ENCODE peak calls at places on chromosome 9, in seven cellular contexts. P, J, L, O, V, Q and M are unnamed samples.

GRCh38 chr9:18896531-18897179 is 136.4 kb downstream of the SAXO1 start:
- DNase-seq in V (no peak), J (no peak), Q (no peak), L (no peak), O (peak), P (no peak), M (no peak)

GRCh38 chr9:128702949-128703615 is 779 bp downstream of the PKN3 start:
- DNase-seq in J (peak), P (no peak), V (no peak), L (no peak), Q (no peak), O (no peak), M (no peak)

GRCh38 chr9:129801504-129801903 is 1.5 kb upstream of the TOR1B start:
- DNase-seq in V (no peak), Q (no peak), O (no peak), L (no peak), J (no peak), P (no peak), M (no peak)

GRCh38 chr9:109281518-109281917 is 39.3 kb downstream of the EPB41L4B start:
- DNase-seq in P (no peak), Q (no peak), O (no peak), J (no peak), L (no peak), V (no peak), M (no peak)

GRCh38 chr9:87137718-87138117 is 190.4 kb upstream of the GAS1 start:
- DNase-seq in L (no peak), Q (no peak), O (no peak), V (no peak), J (no peak), P (no peak), M (no peak)

GRCh38 chr9:71349218-71349617 is 227.8 kb upstream of the TRPM3 start:
- DNase-seq in P (peak), L (no peak), J (no peak), O (no peak), Q (peak), V (no peak), M (no peak)

GRCh38 chr9:122218885-122219855 is 9.6 kb downstream of the LHX6 start:
- DNase-seq in O (no peak), P (no peak), J (no peak), L (no peak), Q (peak), V (no peak), M (no peak)

GRCh38 chr9:111074395-111074794 is 36.1 kb upstream of the LPAR1 start:
- DNase-seq in O (no peak), L (no peak), V (no peak), Q (peak), J (no peak), P (no peak), M (no peak)

GRCh38 chr9:86485359-86485758 is 131.1 kb upstream of the TUT7 start:
- DNase-seq in Q (no peak), P (no peak), J (no peak), O (no peak), V (no peak), L (no peak), M (no peak)

GRCh38 chr9:37382982-37383357 is 39.5 kb upstream of the GRHPR start:
- DNase-seq in L (no peak), O (no peak), J (no peak), Q (no peak), V (no peak), P (no peak), M (no peak)

GRCh38 chr9:125663127-125663526 is 43.9 kb downstream of the MAPKAP1 start:
- DNase-seq in Q (peak), V (no peak), L (no peak), P (no peak), J (no peak), O (peak), M (no peak)

GRCh38 chr9:116157436-116158138 is 4.0 kb downstream of the PAPPA start:
- DNase-seq in O (no peak), L (no peak), V (peak), J (no peak), P (no peak), Q (peak), M (no peak)

GRCh38 chr9:4077499-4078102 is 222.3 kb downstream of the GLIS3 start:
- DNase-seq in P (no peak), L (peak), V (peak), J (peak), O (peak), Q (peak), M (peak)

GRCh38 chr9:127817881-127818434 is 15.3 kb downstream of the FPGS start:
- DNase-seq in V (peak), J (no peak), L (peak), P (no peak), O (no peak), Q (no peak), M (no peak)

GRCh38 chr9:106583751-106584150 is 279.2 kb upstream of the ZNF462 start:
- DNase-seq in J (no peak), V (no peak), O (peak), P (no peak), Q (no peak), L (no peak), M (no peak)

GRCh38 chr9:77488439-77489126 is 159.5 kb downstream of the GNA14 start:
- DNase-seq in P (no peak), L (no peak), V (no peak), Q (peak), J (no peak), O (no peak), M (no peak)
- TF ChIP-seq CTCF in P (peak), L (no peak), V (no peak), Q (peak), J (peak), O (peak), M (peak)

GRCh38 chr9:114532561-114533237 is 27.4 kb upstream of the WHRN start:
- DNase-seq in V (no peak), J (no peak), Q (no peak), O (no peak), P (no peak), L (no peak), M (no peak)

GRCh38 chr9:114539718-114540410 is 34.6 kb upstream of the WHRN start:
- DNase-seq in P (no peak), L (no peak), J (no peak), Q (no peak), O (no peak), V (no peak), M (no peak)

DNA sequence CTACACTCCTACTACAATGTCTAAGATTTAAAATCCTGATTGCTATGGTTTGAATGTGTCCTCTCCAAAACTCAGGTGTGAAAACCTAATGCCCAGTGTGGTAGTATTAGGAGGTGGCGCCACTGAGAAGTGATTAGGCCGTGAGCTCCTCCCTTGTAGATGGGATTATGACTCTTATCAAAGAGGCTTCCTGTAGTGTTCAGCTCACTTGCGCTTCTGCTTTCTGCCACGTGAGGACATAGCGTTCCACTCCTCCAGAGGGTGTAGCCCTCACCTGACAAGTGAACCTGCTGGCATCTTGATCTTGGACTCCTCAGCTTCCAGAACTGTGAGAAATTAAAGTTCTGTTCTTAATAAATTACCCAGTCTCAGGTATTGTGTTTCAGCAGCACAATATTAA is 33.0 kb upstream of the WHRN start:
- DNase-seq in O (peak), L (no peak), J (no peak), P (no peak), V (no peak), Q (no peak), M (no peak)
- TF ChIP-seq CTCF in O (no peak), L (no peak), J (no peak), P (no peak), V (no peak), Q (no peak), M (no peak)

GRCh38 chr9:1100945-1101344 is 50.8 kb downstream of the DMRT2 start:
- DNase-seq in V (no peak), Q (peak), O (peak), L (peak), P (no peak), J (peak), M (peak)
- TF ChIP-seq CTCF in V (peak), Q (peak), O (no peak), L (no peak), P (peak), J (peak), M (peak)

DNA sequence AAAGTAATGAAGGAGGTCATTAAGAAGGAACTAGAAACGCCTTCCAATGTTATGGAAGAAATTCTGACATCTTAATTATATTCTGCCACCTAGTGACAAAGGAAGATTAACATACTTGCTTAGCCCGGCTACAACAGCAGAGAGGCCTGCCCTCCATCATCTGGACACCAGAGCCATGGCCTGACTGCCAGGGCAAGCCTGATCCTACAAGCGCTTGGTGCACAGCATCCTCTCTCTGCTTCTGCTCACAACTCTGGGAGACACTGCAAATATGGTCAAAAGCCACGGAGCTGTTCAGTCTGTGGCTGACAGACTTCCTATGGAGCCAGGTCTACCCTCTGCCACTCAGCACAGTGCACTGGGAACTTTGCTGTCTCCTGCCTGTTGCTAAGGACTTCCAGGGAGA is 87.3 kb upstream of the SLC44A1 start:
- DNase-seq in J (peak), Q (peak), P (peak), V (peak), L (peak), O (peak), M (peak)
- TF ChIP-seq CTCF in J (peak), Q (peak), P (peak), V (peak), L (peak), O (peak), M (peak)

DNA sequence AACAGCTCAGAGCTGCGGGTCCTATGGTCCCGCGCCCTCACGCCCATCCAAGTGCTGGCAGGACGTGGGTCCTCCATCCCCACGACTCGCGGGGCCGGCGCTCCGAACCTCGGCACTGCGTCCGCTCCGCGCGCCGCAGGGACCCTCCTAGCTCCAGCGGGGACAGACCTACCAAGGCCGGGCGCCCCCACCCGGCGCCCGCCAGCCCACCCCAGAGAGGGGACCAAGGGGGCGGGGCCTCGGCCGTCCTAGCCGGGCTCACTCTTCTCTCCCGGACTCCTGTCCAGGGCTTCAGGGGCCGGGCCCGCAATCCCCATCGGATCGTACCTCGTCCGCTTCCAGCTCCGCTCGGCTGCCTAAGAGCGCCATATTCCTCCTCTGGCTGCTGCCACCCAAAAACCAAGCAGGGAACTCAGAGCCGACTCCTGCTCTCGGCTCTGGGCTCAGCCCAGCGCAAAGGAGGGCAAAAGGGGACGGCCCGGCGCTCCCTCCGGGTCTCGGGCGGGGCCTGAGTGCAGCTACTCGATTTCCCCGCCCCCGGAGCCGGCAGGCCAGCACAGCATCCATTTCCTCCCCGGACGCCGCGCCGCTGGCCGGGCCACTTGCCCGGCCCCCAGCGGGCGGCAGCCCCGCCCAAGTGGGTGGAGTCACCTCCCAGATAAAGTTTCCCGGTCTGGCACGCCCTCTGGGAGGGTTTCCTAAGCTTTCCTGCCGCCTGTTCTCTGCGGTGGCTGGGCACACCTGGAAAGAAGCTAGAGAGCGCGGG is at the start of gene TTC39B:
- DNase-seq in P (peak), J (peak), O (peak), Q (peak), L (peak), V (peak), M (peak)
- TF ChIP-seq CTCF in P (no peak), J (no peak), O (no peak), Q (no peak), L (no peak), V (peak), M (no peak)

DNA sequence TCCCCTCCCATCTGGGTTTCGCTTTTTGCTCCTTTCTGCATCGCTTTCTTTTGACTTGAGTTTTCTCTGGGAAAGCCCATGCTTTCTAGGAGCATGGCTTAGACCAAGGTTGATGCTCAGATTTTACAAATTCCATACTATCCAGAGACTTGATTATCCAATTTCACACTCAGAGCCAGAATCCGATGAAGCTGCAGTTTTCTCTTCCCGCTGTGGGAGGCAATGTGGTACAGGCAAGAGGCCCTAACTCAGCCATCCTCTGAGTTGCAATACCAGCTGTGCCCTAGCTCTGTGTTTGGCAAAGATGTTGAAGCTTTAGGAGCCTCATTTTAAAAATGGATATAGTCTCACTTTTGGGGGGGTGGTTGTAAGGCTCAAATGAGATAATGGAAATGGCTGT is 85.1 kb downstream of the BRINP1 start:
- DNase-seq in L (peak), O (no peak), V (no peak), P (no peak), J (no peak), Q (peak), M (peak)
- TF ChIP-seq CTCF in L (no peak), O (no peak), V (no peak), P (no peak), J (peak), Q (peak), M (peak)

GRCh38 chr9:84405666-84406065 is 65.1 kb upstream of the SLC28A3 start:
- DNase-seq in P (no peak), Q (no peak), O (no peak), V (no peak), L (no peak), J (no peak), M (no peak)
- TF ChIP-seq CTCF in P (no peak), Q (no peak), O (no peak), V (no peak), L (no peak), J (no peak), M (no peak)

GRCh38 chr9:136088939-136089696 is 6.0 kb downstream of the NACC2 start:
- DNase-seq in O (no peak), Q (no peak), J (no peak), V (no peak), L (no peak), P (no peak), M (no peak)

GRCh38 chr9:136090768-136091581 is 4.1 kb downstream of the NACC2 start:
- DNase-seq in J (peak), Q (no peak), O (no peak), V (peak), L (no peak), P (no peak), M (no peak)

GRCh38 chr9:136088481-136088938 is 6.6 kb downstream of the NACC2 start:
- DNase-seq in V (no peak), P (no peak), L (no peak), Q (no peak), J (peak), O (no peak), M (no peak)

GRCh38 chr9:136090060-136090735 is 4.9 kb downstream of the NACC2 start:
- DNase-seq in L (no peak), P (no peak), V (no peak), J (no peak), Q (no peak), O (no peak), M (no peak)

DNA sequence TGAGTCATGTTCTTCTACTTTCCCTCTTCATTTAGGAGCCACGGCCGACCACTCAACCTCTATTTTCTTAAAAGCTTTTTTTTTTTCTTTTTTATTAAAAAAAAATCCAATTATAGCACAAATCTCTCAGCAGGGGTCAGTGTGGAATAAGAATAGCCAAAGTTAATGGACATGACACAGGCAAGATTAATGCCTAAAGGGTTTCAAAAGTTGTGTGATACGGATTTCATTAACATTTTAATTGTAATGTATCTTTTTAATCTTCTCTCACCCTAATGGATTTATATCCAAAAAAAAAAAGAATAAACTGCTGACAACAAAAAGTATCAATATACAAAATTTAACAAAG is 5.4 kb downstream of the NACC2 start:
- DNase-seq in O (no peak), J (no peak), P (no peak), Q (peak), V (no peak), L (no peak), M (no peak)
- TF ChIP-seq CTCF in O (peak), J (peak), P (no peak), Q (peak), V (peak), L (peak), M (peak)